ENCODE peak calls at places on chromosome 15, in four cellular contexts. Q is T-helper 1 cell, L is NCI-H1105, N is caudate nucleus. J is an unnamed sample.

GRCh38 chr15:37101634-37102314 is 1.4 kb upstream of the MEIS2 start:
- DNase-seq in Q (no peak), L (no peak), N (no peak), J (peak)

GRCh38 chr15:58501006-58501405 is 69.2 kb downstream of the LIPC start:
- DNase-seq in Q (no peak), L (no peak), N (no peak), J (no peak)

GRCh38 chr15:77015651-77016320 is 20.9 kb downstream of the PSTPIP1 start:
- DNase-seq in Q (no peak), L (no peak), N (no peak), J (no peak)

GRCh38 chr15:94083467-94083991 is 147.8 kb upstream of the MCTP2 start:
- DNase-seq in Q (no peak), L (no peak), N (no peak), J (no peak)

GRCh38 chr15:55254916-55255679 is 34.5 kb downstream of the RAB27A start:
- DNase-seq in Q (no peak), L (no peak), N (no peak), J (no peak)

GRCh38 chr15:77282333-77282732 is 137.6 kb downstream of the PEAK1 start:
- DNase-seq in Q (no peak), L (no peak), N (no peak), J (no peak)

GRCh38 chr15:63048986-63049665 is 6.6 kb downstream of the TPM1 start:
- DNase-seq in Q (no peak), L (peak), N (peak), J (peak)

GRCh38 chr15:65033659-65034269 is 4.3 kb upstream of the MTFMT start:
- DNase-seq in Q (no peak), L (peak), N (no peak), J (no peak)

GRCh38 chr15:78162038-78162437 is 12.9 kb downstream of the IDH3A start:
- DNase-seq in Q (no peak), L (no peak), N (peak), J (peak)

GRCh38 chr15:39908186-39908585 is 11.9 kb downstream of the GPR176 start:
- DNase-seq in Q (no peak), L (no peak), N (no peak), J (no peak)

GRCh38 chr15:93152951-93153350 is 63.9 kb upstream of the RGMA start:
- DNase-seq in Q (no peak), L (no peak), N (peak), J (no peak)

GRCh38 chr15:100032358-100033080 is 299.3 kb upstream of the LYSMD4 start:
- DNase-seq in Q (no peak), L (no peak), N (no peak), J (no peak)

GRCh38 chr15:71455107-71455506 is 339.8 kb downstream of the THSD4 start:
- DNase-seq in Q (no peak), L (peak), N (no peak), J (no peak)

GRCh38 chr15:40441012-40441735 is 421 bp downstream of the BAHD1 start:
- DNase-seq in Q (no peak), L (no peak), N (no peak), J (no peak)

GRCh38 chr15:90035835-90036220 is 34.7 kb downstream of the ZNF710 start:
- DNase-seq in Q (no peak), L (no peak), N (no peak), J (no peak)

GRCh38 chr15:31393441-31394091 is 66.9 kb downstream of the KLF13 start:
- DNase-seq in Q (no peak), L (no peak), N (no peak), J (no peak)

GRCh38 chr15:93478922-93479321 is 389.9 kb upstream of the RGMA start:
- DNase-seq in Q (no peak), L (no peak), N (no peak), J (no peak)

GRCh38 chr15:54636147-54636546 is 560.6 kb downstream of the RSL24D1 start:
- DNase-seq in Q (no peak), L (no peak), N (no peak), J (no peak)

GRCh38 chr15:70530503-70530902 is 232.9 kb downstream of the UACA start:
- DNase-seq in Q (no peak), L (no peak), N (no peak), J (no peak)

GRCh38 chr15:51883436-51883835 is 54.0 kb downstream of the TMOD3 start:
- DNase-seq in Q (no peak), L (no peak), N (no peak), J (no peak)

GRCh38 chr15:92882697-92883642 is 17.2 kb upstream of the CHD2 start:
- DNase-seq in Q (no peak), L (no peak), N (peak), J (peak)

GRCh38 chr15:89217031-89217430 is 4.3 kb downstream of the RLBP1 start:
- DNase-seq in Q (no peak), L (no peak), N (no peak), J (no peak)

GRCh38 chr15:36465304-36465703 is 114.1 kb upstream of the CDIN1 start:
- DNase-seq in Q (no peak), L (no peak), N (no peak), J (no peak)

GRCh38 chr15:100493213-100493612 is 35.5 kb downstream of the CERS3 start:
- DNase-seq in Q (no peak), L (no peak), N (no peak), J (no peak)

GRCh38 chr15:28228096-28228495 is 93.9 kb downstream of the HERC2 start:
- DNase-seq in Q (no peak), L (no peak), N (no peak), J (no peak)

GRCh38 chr15:59437777-59438574 is at the start of gene FAM81A:
- DNase-seq in Q (no peak), L (peak), N (peak), J (peak)